ENCODE peak calls at places on chromosomes 16 and 17, in eight cellular contexts. R, W, S, B, M, Y, I and K are unnamed samples.

GRCh38 chr16:47018223-47018891 is 44.9 kb upstream of the DNAJA2 start:
- DNase-seq in R (peak), W (peak), S (no peak), B (no peak), M (peak), Y (peak), I (no peak), K (no peak)

GRCh38 chr17:36849871-36850348 is 87.4 kb upstream of the LHX1 start:
- DNase-seq in R (peak), W (peak), S (no peak), B (no peak), M (peak), Y (no peak), I (peak), K (peak)

GRCh38 chr17:13837417-13837816 is 231.9 kb upstream of the COX10 start:
- DNase-seq in R (no peak), W (no peak), S (no peak), B (no peak), M (no peak), Y (no peak), I (no peak), K (no peak)

GRCh38 chr16:75222271-75222783 is 3.5 kb downstream of the CTRB1 start:
- DNase-seq in R (no peak), W (no peak), S (no peak), B (no peak), M (no peak), Y (no peak), I (no peak), K (no peak)

GRCh38 chr17:83007504-83008475 is 71.6 kb upstream of the METRNL start:
- DNase-seq in R (no peak), W (no peak), S (peak), B (no peak), M (peak), Y (no peak), I (peak), K (no peak)

GRCh38 chr17:42103221-42103954 is 5.1 kb upstream of the ZNF385C start:
- DNase-seq in R (no peak), W (no peak), S (no peak), B (no peak), M (no peak), Y (no peak), I (no peak), K (no peak)

GRCh38 chr16:54933281-54934150 is 2.9 kb downstream of the IRX5 start:
- DNase-seq in R (no peak), W (no peak), S (peak), B (no peak), M (no peak), Y (peak), I (no peak), K (peak)

GRCh38 chr17:76123749-76124581 is 17.1 kb downstream of the FOXJ1 start:
- DNase-seq in R (peak), W (no peak), S (no peak), B (no peak), M (no peak), Y (no peak), I (no peak), K (no peak)

GRCh38 chr16:61460020-61460419 is 576.2 kb downstream of the CDH8 start:
- DNase-seq in R (no peak), W (no peak), S (no peak), B (no peak), M (no peak), Y (no peak), I (no peak), K (no peak)

GRCh38 chr17:36994438-36994837 is 45.7 kb downstream of the AATF start:
- DNase-seq in R (peak), W (no peak), S (no peak), B (peak), M (peak), Y (no peak), I (peak), K (peak)

GRCh38 chr17:8997994-8998628 is 23.2 kb upstream of the NTN1 start:
- DNase-seq in R (peak), W (peak), S (peak), B (peak), M (peak), Y (peak), I (peak), K (peak)

GRCh38 chr17:16516594-16517018 is 24.6 kb upstream of the LRRC75A start:
- DNase-seq in R (peak), W (no peak), S (no peak), B (peak), M (peak), Y (peak), I (peak), K (peak)

GRCh38 chr17:78272181-78272913 is 40.9 kb downstream of the TMEM235 start:
- DNase-seq in R (peak), W (no peak), S (no peak), B (peak), M (peak), Y (no peak), I (no peak), K (no peak)

GRCh38 chr17:76735006-76735405 is 2.1 kb downstream of the SRSF2 start:
- DNase-seq in R (no peak), W (no peak), S (no peak), B (peak), M (peak), Y (no peak), I (no peak), K (no peak)

GRCh38 chr17:50425682-50426471 is at the start of gene ACSF2:
- DNase-seq in R (peak), W (peak), S (peak), B (peak), M (peak), Y (peak), I (peak), K (peak)

GRCh38 chr16:11896776-11897175 is 19.0 kb downstream of the GSPT1 start:
- DNase-seq in R (peak), W (no peak), S (no peak), B (peak), M (peak), Y (no peak), I (peak), K (peak)

GRCh38 chr16:12458591-12459400 is 344.9 kb downstream of the CPPED1 start:
- DNase-seq in R (no peak), W (no peak), S (no peak), B (no peak), M (no peak), Y (no peak), I (no peak), K (no peak)

GRCh38 chr17:45846646-45847045 is 2.0 kb downstream of the SPPL2C start:
- DNase-seq in R (no peak), W (no peak), S (no peak), B (no peak), M (no peak), Y (no peak), I (no peak), K (no peak)

GRCh38 chr17:82551779-82552457 is 32.4 kb downstream of the FOXK2 start:
- DNase-seq in R (peak), W (peak), S (no peak), B (peak), M (peak), Y (peak), I (peak), K (peak)

GRCh38 chr16:85902366-85903155 is 3.6 kb downstream of the IRF8 start:
- DNase-seq in R (no peak), W (peak), S (no peak), B (no peak), M (no peak), Y (peak), I (no peak), K (no peak)